ENCODE peak calls at places on chromosomes 4 and X, in six cellular contexts. X is ascending aorta, A is BE2C, P is left lung, Y is lung, L is A549. T is an unnamed sample.

GRCh38 chr4:78776729-78777555 is 792 bp downstream of the BMP2K start:
- DNase-seq in X (no peak), A (peak; percentile 47), P (peak; percentile 49), Y (peak; percentile 39), L (peak; percentile 16), T (peak; percentile 56)

GRCh38 chr4:102535398-102536082 is 34.4 kb downstream of the NFKB1 start:
- DNase-seq in X (no peak), A (no peak), P (no peak), Y (no peak), L (no peak), T (peak; percentile 61)

GRCh38 chrX:150269613-150270254 is 93.4 kb upstream of the MAMLD1 start:
- DNase-seq in X (no peak), A (no peak), P (no peak), Y (no peak), L (peak; percentile 81), T (peak; percentile 7)

GRCh38 chr4:71361476-71361875 is 22.7 kb downstream of the SLC4A4 start:
- DNase-seq in X (no peak), A (no peak), P (no peak), Y (no peak), L (no peak), T (no peak)

GRCh38 chr4:122978109-122978508 is 55.7 kb upstream of the NUDT6 start:
- DNase-seq in X (no peak), A (no peak), P (no peak), Y (no peak), L (peak; percentile 5), T (no peak)

GRCh38 chrX:17030092-17030491 is 83.6 kb downstream of the REPS2 start:
- DNase-seq in X (no peak), A (no peak), P (no peak), Y (no peak), L (no peak), T (no peak)

GRCh38 chr4:29560452-29560851 is 1159.7 kb upstream of the PCDH7 start:
- DNase-seq in X (no peak), A (no peak), P (no peak), Y (no peak), L (no peak), T (no peak)

GRCh38 chr4:22253431-22253830 is 262.4 kb downstream of the ADGRA3 start:
- DNase-seq in X (no peak), A (no peak), P (no peak), Y (no peak), L (no peak), T (no peak)

GRCh38 chr4:165726831-165727230 is 146.2 kb upstream of the TLL1 start:
- DNase-seq in X (no peak), A (no peak), P (no peak), Y (no peak), L (no peak), T (no peak)

GRCh38 chr4:60589425-60589824 is 610.7 kb upstream of the ADGRL3 start:
- DNase-seq in X (no peak), A (no peak), P (no peak), Y (no peak), L (no peak), T (no peak)

GRCh38 chr4:145281946-145282345 is 101.6 kb upstream of the OTUD4 start:
- DNase-seq in X (no peak), A (no peak), P (no peak), Y (no peak), L (no peak), T (no peak)

GRCh38 chr4:182465114-182465513 is 221.9 kb downstream of the TENM3 start:
- DNase-seq in X (no peak), A (no peak), P (no peak), Y (no peak), L (no peak), T (no peak)

GRCh38 chr4:168879178-168879577 is 130.9 kb downstream of the CBR4 start:
- DNase-seq in X (no peak), A (no peak), P (no peak), Y (no peak), L (no peak), T (no peak)

GRCh38 chr4:658031-658667 is 15.9 kb downstream of the ATP5ME start:
- DNase-seq in X (no peak), A (no peak), P (peak; percentile 29), Y (no peak), L (no peak), T (no peak)

GRCh38 chrX:4225086-4225485 is 511.6 kb upstream of the PRKX start:
- DNase-seq in X (no peak), A (no peak), P (no peak), Y (no peak), L (no peak), T (no peak)

GRCh38 chr4:127188847-127189246 is 443.9 kb upstream of the INTU start:
- DNase-seq in X (no peak), A (peak; percentile 42), P (no peak), Y (no peak), L (peak; percentile 1), T (peak; percentile 12)

GRCh38 chr4:5712517-5712916 is 1.5 kb downstream of the EVC start:
- DNase-seq in X (no peak), A (no peak), P (no peak), Y (no peak), L (no peak), T (peak; percentile 51)

GRCh38 chr4:95386410-95386809 is 162.4 kb downstream of the UNC5C start:
- DNase-seq in X (no peak), A (no peak), P (no peak), Y (no peak), L (no peak), T (no peak)

GRCh38 chrX:69815063-69815462 is 199.2 kb downstream of the EDA start:
- DNase-seq in X (no peak), A (no peak), P (no peak), Y (no peak), L (no peak), T (no peak)

GRCh38 chrX:72306851-72307645 is 1.3 kb upstream of the CITED1 start:
- DNase-seq in X (no peak), A (peak; percentile 74), P (peak; percentile 61), Y (peak; percentile 48), L (peak; percentile 75), T (peak; percentile 66)

GRCh38 chr4:154119317-154119716 is 330.4 kb upstream of the SFRP2 start:
- DNase-seq in X (no peak), A (no peak), P (no peak), Y (no peak), L (no peak), T (no peak)

GRCh38 chr4:158193171-158193749 is 17.0 kb upstream of the TMEM144 start:
- DNase-seq in X (no peak), A (no peak), P (no peak), Y (no peak), L (peak; percentile 28), T (peak; percentile 52)

GRCh38 chrX:112043997-112044396 is 38.6 kb downstream of the TRPC5 start:
- DNase-seq in X (no peak), A (no peak), P (no peak), Y (no peak), L (peak; percentile 34), T (peak; percentile 2)

GRCh38 chr4:120506536-120506935 is 416.0 kb downstream of the PRDM5 start:
- DNase-seq in X (no peak), A (no peak), P (no peak), Y (no peak), L (no peak), T (no peak)

GRCh38 chr4:120509222-120509621 is 413.3 kb downstream of the PRDM5 start:
- DNase-seq in X (no peak), A (no peak), P (no peak), Y (no peak), L (no peak), T (no peak)

GRCh38 chr4:120509719-120510118 is 412.8 kb downstream of the PRDM5 start:
- DNase-seq in X (no peak), A (no peak), P (no peak), Y (no peak), L (no peak), T (no peak)
- TF ChIP-seq CTCF in X (no peak), A (no peak), P (no peak), Y (no peak), L (no peak), T (no peak)

GRCh38 chr4:180587379-180587778 is 1655.8 kb upstream of the TENM3 start:
- DNase-seq in X (no peak), A (no peak), P (no peak), Y (no peak), L (no peak), T (no peak)

GRCh38 chr4:180589575-180589974 is 1653.6 kb upstream of the TENM3 start:
- DNase-seq in X (no peak), A (no peak), P (no peak), Y (no peak), L (no peak), T (no peak)
- H3K4me3 ChIP-seq in X (no peak overlapping the region), A (no peak overlapping the region), P (no peak overlapping the region), Y (no peak overlapping the region), L (no peak overlapping the region), T (no peak overlapping the region)

GRCh38 chrX:107288676-107289075 is 82.3 kb downstream of the DNAAF6 start:
- DNase-seq in X (no peak), A (no peak), P (no peak), Y (no peak), L (no peak), T (no peak)
- TF ChIP-seq CTCF in X (no peak), A (no peak), P (no peak), Y (no peak), L (no peak), T (no peak)

DNA sequence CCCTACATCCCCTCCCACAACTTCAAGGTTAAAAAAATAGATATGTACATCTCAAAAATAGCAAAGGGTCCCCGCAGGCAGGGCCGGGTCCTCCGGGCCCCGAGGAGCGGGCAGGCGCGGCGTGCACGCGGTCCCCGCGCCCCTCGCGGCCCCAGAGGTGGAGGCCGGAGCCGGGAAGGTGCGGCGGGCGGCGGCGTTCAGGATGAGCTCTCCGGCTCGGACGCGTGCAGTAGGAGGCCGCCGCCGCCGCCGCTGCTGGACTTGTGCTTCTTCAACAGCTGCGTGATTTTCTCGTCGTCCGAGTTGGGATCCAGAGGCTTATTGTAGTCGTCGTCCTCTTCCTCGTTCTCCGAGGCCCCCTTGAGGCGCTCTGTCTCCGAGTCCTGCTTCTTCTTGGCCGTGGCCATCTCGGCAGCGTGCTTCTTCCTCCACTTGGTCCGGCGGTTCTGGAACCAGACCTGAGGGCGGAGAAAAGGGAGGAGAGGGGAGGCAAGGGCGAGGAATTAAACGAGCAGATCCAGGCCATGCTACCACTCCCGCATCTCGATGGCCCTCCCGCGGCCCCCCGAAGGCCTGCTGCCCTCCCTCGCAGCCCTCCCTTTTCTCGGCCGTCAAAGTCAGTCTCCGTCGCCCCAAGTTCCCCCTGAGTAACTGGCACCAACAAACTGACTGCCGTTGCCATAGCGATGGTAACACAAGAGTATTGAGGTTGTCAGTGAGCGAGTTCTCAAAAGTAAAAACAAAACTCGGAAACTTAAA is 5.8 kb downstream of the NKX6-1 start:
- DNase-seq in X (no peak), A (peak; percentile 56), P (no peak), Y (no peak), L (peak; percentile 56), T (peak; percentile 26)
- H3K4me3 ChIP-seq in X (peak overlapping the region; percentile 19), A (peak overlapping the region; percentile 98), P (no peak overlapping the region), Y (no peak overlapping the region), L (peak overlapping the region; percentile 41), T (no peak overlapping the region)

T was measured in fibroblast of pulmonary artery.